ENCODE peak calls at places on chromosomes 5 and 9, in nine cellular contexts. M is transverse colon; S is CD8-positive, alpha-beta memory T cell; N is H9; G is CD8-positive, alpha-beta T cell; J is esophagus squamous epithelium; Y is IMR-90; D is CD4-positive, alpha-beta memory T cell; H is naive thymus-derived CD4-positive, alpha-beta T cell. T is an unnamed sample.

GRCh38 chr5:17024686-17025180 is 88.6 kb upstream of the MYO10 start:
- DNase-seq in H (no peak), J (no peak), N (no peak), D (no peak), S (no peak), G (no peak), M (no peak), Y (peak; percentile 85), T (no peak)

GRCh38 chr9:6632516-6633328 is 12.8 kb downstream of the GLDC start:
- DNase-seq in D (no peak), J (no peak), H (no peak), Y (no peak), S (no peak), N (peak; percentile 64), G (no peak), M (peak; percentile 50), T (no peak)

GRCh38 chr5:143791848-143792701 is 19.9 kb upstream of the HMHB1 start:
- DNase-seq in G (no peak), S (no peak), N (no peak), Y (no peak), M (no peak), J (no peak), D (no peak), H (no peak), T (no peak)

GRCh38 chr9:120890415-120891254 is 13.6 kb upstream of the PHF19 start:
- DNase-seq in J (no peak), H (peak; percentile 82), Y (no peak), M (no peak), G (no peak), N (no peak), D (peak; percentile 79), S (no peak), T (no peak)

GRCh38 chr9:93306081-93306480 is 122.1 kb downstream of the WNK2 start:
- DNase-seq in S (no peak), D (no peak), G (no peak), Y (no peak), N (no peak), H (no peak), J (no peak), M (no peak), T (no peak)

GRCh38 chr9:93132287-93132927 is 1.6 kb downstream of the NINJ1 start:
- DNase-seq in Y (no peak), G (no peak), M (peak; percentile 79), D (no peak), J (no peak), S (no peak), H (no peak), N (no peak), T (no peak)

GRCh38 chr5:157611571-157612067 is 36.0 kb upstream of the ADAM19 start:
- DNase-seq in S (no peak), N (no peak), M (no peak), D (no peak), Y (no peak), G (no peak), J (no peak), H (no peak), T (no peak)

GRCh38 chr5:10351882-10352395 is 1.6 kb upstream of the MARCHF6 start:
- DNase-seq in M (no peak), N (no peak), G (no peak), H (no peak), Y (no peak), J (no peak), S (no peak), D (no peak), T (no peak)

GRCh38 chr9:35729101-35729500 is 2.9 kb downstream of the TLN1 start:
- DNase-seq in Y (peak; percentile 18), G (no peak), N (no peak), H (no peak), M (no peak), D (no peak), J (no peak), S (no peak), T (no peak)

GRCh38 chr5:169706070-169706469 is 69.0 kb downstream of the DOCK2 start:
- DNase-seq in J (no peak), D (no peak), G (no peak), M (no peak), H (no peak), S (no peak), Y (no peak), N (no peak), T (no peak)

DNA sequence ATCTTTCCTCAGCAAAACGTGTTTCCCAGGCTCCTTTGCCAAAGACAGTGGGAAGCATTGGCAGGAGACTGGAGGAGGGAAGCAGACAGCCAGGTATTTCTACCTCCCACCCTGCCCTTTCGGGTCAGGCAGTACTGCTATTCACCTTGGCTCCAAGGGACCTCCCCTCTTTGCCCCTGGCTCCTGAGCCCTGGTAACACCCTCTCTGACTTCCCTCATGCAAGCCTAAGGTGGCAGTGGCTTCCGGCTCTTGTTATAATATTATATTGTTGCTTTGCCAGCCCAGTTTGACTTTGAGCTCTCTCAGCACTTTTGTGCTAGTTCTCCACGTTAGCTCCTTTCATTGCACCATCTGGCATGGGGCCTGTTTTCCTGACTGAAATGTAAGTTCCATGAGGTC is 81.6 kb upstream of the IFNK start:
- DNase-seq in N (no peak), M (peak; percentile 71), S (no peak), D (no peak), Y (no peak), J (no peak), H (no peak), G (no peak), T (no peak)
- H3K27ac ChIP-seq in N (no peak overlapping the region), M (peak overlapping the region; percentile 77), S (no peak overlapping the region), D (no peak overlapping the region), Y (no peak overlapping the region), J (no peak overlapping the region), H (no peak overlapping the region), G (no peak overlapping the region), T (no peak overlapping the region)

GRCh38 chr9:129672702-129673101 is 7.3 kb downstream of the PRRX2 start:
- DNase-seq in S (no peak), D (no peak), N (no peak), J (no peak), Y (no peak), G (no peak), M (no peak), H (no peak), T (no peak)
- H3K27ac ChIP-seq in S (no peak overlapping the region), D (no peak overlapping the region), N (no peak overlapping the region), J (no peak overlapping the region), Y (no peak overlapping the region), G (no peak overlapping the region), M (no peak overlapping the region), H (no peak overlapping the region), T (no peak overlapping the region)

DNA sequence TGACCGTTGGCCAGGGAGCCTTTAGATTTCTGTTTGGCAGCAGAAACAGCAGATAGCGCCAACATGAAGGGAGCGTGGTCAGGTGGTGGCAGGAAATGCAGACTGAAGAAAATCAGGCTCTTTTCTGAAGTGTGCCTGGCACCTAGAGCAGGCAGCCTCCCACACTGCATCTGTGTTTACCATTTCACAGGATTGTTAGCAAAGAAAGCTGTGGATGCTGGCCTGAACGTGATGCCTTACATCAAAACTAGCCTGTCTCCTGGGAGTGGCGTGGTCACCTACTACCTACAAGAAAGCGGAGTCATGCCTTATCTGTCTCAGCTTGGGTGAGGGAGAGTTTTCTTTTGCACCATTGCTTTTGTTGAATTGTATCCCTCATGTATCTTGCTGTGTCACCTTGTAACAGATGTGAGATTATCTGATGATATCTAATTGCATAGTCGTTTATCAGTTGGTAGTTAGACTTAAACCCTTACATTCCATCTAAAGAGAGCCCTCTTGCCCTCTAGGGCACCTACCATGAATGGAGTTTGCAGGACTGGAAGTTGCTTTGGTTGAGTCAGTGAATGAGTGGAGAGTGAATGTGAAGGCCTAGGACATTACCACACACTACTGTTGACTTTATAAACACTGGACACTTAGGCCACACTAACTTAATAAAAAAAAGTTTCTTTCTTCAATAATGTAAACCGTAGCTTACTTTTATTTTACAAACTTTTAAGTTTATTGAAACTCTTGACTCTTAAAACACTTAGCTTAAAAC is 42.8 kb downstream of the ACO1 start:
- DNase-seq in G (no peak), H (no peak), S (no peak), J (no peak), M (peak; percentile 28), D (no peak), N (no peak), Y (peak; percentile 77), T (no peak)
- H3K27ac ChIP-seq in G (no peak overlapping the region), H (no peak overlapping the region), S (no peak overlapping the region), J (no peak overlapping the region), M (peak overlapping the region; percentile 55), D (no peak overlapping the region), N (no peak overlapping the region), Y (peak overlapping the region; percentile 97), T (no peak overlapping the region)

GRCh38 chr9:136885950-136886578 is at the start of gene TRAF2:
- DNase-seq in S (peak; percentile 98), J (peak; percentile 85), M (peak; percentile 98), D (peak; percentile 97), Y (peak; percentile 99), N (peak; percentile 99), H (peak; percentile 96), G (peak; percentile 94), T (peak; percentile 95)

GRCh38 chr9:136881691-136882108 is 4.6 kb upstream of the TRAF2 start:
- DNase-seq in J (no peak), H (no peak), Y (peak; percentile 44), D (peak; percentile 36), N (no peak), M (peak; percentile 65), G (peak; percentile 34), S (no peak), T (no peak)

GRCh38 chr9:136880651-136881050 is 5.7 kb upstream of the TRAF2 start:
- DNase-seq in S (no peak), J (no peak), G (no peak), Y (no peak), D (no peak), N (no peak), M (no peak), H (no peak), T (no peak)

GRCh38 chr9:136886610-136887597 is 588 bp downstream of the TRAF2 start:
- DNase-seq in N (no peak), Y (peak; percentile 16), S (peak; percentile 61), J (no peak), D (no peak), H (peak; percentile 5), M (peak; percentile 44), G (no peak), T (no peak)

GRCh38 chr9:136882109-136882946 is 4.0 kb upstream of the TRAF2 start:
- DNase-seq in Y (peak; percentile 87), J (no peak), G (peak; percentile 71), M (peak; percentile 72), N (peak; percentile 62), H (peak; percentile 43), D (peak; percentile 79), S (peak; percentile 93), T (no peak)
- H3K27ac ChIP-seq in Y (peak overlapping the region; percentile 2), J (peak overlapping the region; percentile 62), G (peak overlapping the region; percentile 53), M (peak overlapping the region; percentile 65), N (no peak overlapping the region), H (peak overlapping the region; percentile 75), D (peak overlapping the region; percentile 87), S (peak overlapping the region; percentile 72), T (no peak overlapping the region)

DNA sequence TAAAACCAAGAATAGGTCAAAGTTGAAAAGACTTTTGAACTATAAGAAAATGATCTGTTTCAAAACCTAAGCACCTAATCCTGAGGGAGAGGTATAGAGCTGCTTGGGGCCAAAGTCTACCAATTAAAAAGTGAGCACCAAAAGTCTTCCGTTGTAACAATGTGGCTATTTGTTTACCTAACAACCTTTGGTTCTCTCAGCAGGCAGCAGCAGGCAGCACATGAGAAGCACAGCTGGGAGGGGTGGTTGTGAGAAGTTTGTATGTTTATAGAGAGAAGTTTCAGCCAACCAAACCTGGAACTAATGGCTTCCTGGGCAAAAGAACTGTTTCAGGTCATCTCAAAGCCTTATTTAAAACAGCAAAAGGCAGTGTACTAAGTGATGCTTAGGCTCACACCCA is 59.8 kb upstream of the TBC1D9B start:
- DNase-seq in Y (peak; percentile 20), N (no peak), G (no peak), J (no peak), M (peak; percentile 64), S (no peak), D (no peak), H (no peak), T (no peak)
- H3K27ac ChIP-seq in Y (no peak overlapping the region), N (no peak overlapping the region), G (no peak overlapping the region), J (no peak overlapping the region), M (peak overlapping the region; percentile 58), S (no peak overlapping the region), D (no peak overlapping the region), H (no peak overlapping the region), T (no peak overlapping the region)

T was measured in iPS DF 6.9.